ENCODE peak calls at places on chromosome 21, in six cellular contexts. S is HEK293T, Q is Ammon's horn, F is neural crest cell, J is tibial artery, P is NCI-H2227 treated with DMSO at 0.1 percent for 48 hours. H is an unnamed sample.

GRCh38 chr21:15293251-15293650 is 228.5 kb upstream of the NRIP1 start:
- DNase-seq in S (peak), F (no peak), P (no peak), Q (no peak), J (no peak), H (no peak)

GRCh38 chr21:41958886-41959563 is 5.2 kb upstream of the C2CD2 start:
- DNase-seq in Q (peak), S (no peak), F (no peak), J (peak), P (no peak), H (peak)

GRCh38 chr21:17780539-17780938 is 38.6 kb downstream of the C21orf91 start:
- DNase-seq in Q (no peak), J (no peak), F (no peak), S (no peak), P (no peak), H (no peak)

GRCh38 chr21:42160111-42160949 is 58.6 kb upstream of the ABCG1 start:
- DNase-seq in S (no peak), Q (no peak), F (no peak), J (no peak), P (no peak), H (no peak)

GRCh38 chr21:23881783-23882182 is 1725.5 kb downstream of the MRPL39 start:
- DNase-seq in P (no peak), J (no peak), S (no peak), Q (no peak), F (no peak), H (no peak)

GRCh38 chr21:35189077-35189863 is 140.2 kb upstream of the RUNX1 start:
- DNase-seq in S (no peak), P (no peak), J (no peak), F (no peak), Q (no peak), H (no peak)

GRCh38 chr21:27112186-27112585 is 145.3 kb upstream of the ADAMTS5 start:
- DNase-seq in P (no peak), S (no peak), F (no peak), J (no peak), Q (no peak), H (no peak)

GRCh38 chr21:44913425-44914175 is 7.1 kb downstream of the ITGB2 start:
- DNase-seq in P (no peak), Q (no peak), J (no peak), S (no peak), F (no peak), H (no peak)

GRCh38 chr21:20997633-20998455 is at the start of gene NCAM2:
- DNase-seq in S (peak), Q (peak), F (peak), J (peak), P (peak), H (peak)

GRCh38 chr21:24197132-24197643 is 1410.1 kb downstream of the MRPL39 start:
- DNase-seq in S (no peak), P (no peak), J (no peak), F (no peak), Q (no peak), H (no peak)

GRCh38 chr21:38388219-38388618 is 110.1 kb downstream of the ERG start:
- DNase-seq in S (no peak), P (no peak), Q (no peak), F (no peak), J (no peak), H (no peak)

GRCh38 chr21:17781524-17781923 is 37.6 kb downstream of the C21orf91 start:
- DNase-seq in Q (no peak), S (no peak), F (no peak), J (no peak), P (no peak), H (no peak)

GRCh38 chr21:37198989-37199924 is 67.9 kb downstream of the VPS26C start:
- DNase-seq in P (no peak), F (no peak), J (no peak), S (no peak), Q (no peak), H (no peak)

GRCh38 chr21:28144653-28145052 is 848.0 kb downstream of the LTN1 start:
- DNase-seq in J (no peak), P (no peak), Q (no peak), S (no peak), F (no peak), H (no peak)

GRCh38 chr21:36722370-36723368 is 23.8 kb downstream of the SIM2 start:
- DNase-seq in F (no peak), S (no peak), J (no peak), P (no peak), Q (no peak), H (no peak)

GRCh38 chr21:41634211-41634694 is 126.3 kb upstream of the TMPRSS2 start:
- DNase-seq in F (no peak), P (no peak), J (no peak), Q (no peak), S (no peak), H (no peak)

GRCh38 chr21:33401617-33401967 is 1.6 kb upstream of the IFNGR2 start:
- DNase-seq in J (no peak), Q (peak), P (no peak), S (no peak), F (no peak), H (no peak)

GRCh38 chr21:42262826-42263225 is 43.9 kb downstream of the ABCG1 start:
- DNase-seq in P (no peak), J (peak), S (no peak), Q (peak), F (no peak), H (peak)